ENCODE peak calls at places on chromosome 7, in four cellular contexts. J is K562, V is HepG2, G is H1. I is an unnamed sample.

GRCh38 chr7:7943951-7944350 is 24.6 kb upstream of the GLCCI1 start:
- DNase-seq in J (no peak), V (no peak), G (no peak), I (no peak)

GRCh38 chr7:69342154-69342884 is 256.0 kb upstream of the AUTS2 start:
- DNase-seq in V (no peak), J (no peak), G (no peak), I (no peak)

GRCh38 chr7:92674379-92674778 is 84.2 kb upstream of the FAM133B start:
- DNase-seq in V (no peak), G (no peak), J (no peak), I (no peak)

GRCh38 chr7:65301007-65301406 is 72.6 kb upstream of the ZNF92 start:
- DNase-seq in V (no peak), J (peak), G (no peak), I (no peak)

GRCh38 chr7:23759556-23760391 is 49.8 kb downstream of the STK31 start:
- DNase-seq in J (peak), V (no peak), G (no peak), I (peak)

GRCh38 chr7:2028733-2029132 is 204.0 kb downstream of the MAD1L1 start:
- DNase-seq in J (no peak), V (no peak), G (no peak), I (no peak)

GRCh38 chr7:30682131-30683083 is at the start of gene CRHR2:
- DNase-seq in J (peak), V (no peak), G (no peak), I (peak)

GRCh38 chr7:153524070-153524601 is 528.1 kb upstream of the DPP6 start:
- DNase-seq in J (no peak), G (no peak), V (no peak), I (no peak)

GRCh38 chr7:112411186-112411795 is 39.0 kb upstream of the IFRD1 start:
- DNase-seq in J (no peak), G (no peak), V (peak), I (peak)

GRCh38 chr7:137937202-137937560 is 64.7 kb downstream of the CREB3L2 start:
- DNase-seq in J (no peak), G (no peak), V (no peak), I (no peak)

GRCh38 chr7:105452085-105452484 is 63.4 kb upstream of the SRPK2 start:
- DNase-seq in J (no peak), V (no peak), G (no peak), I (no peak)

GRCh38 chr7:143485500-143485899 is 7.8 kb downstream of the TAS2R41 start:
- DNase-seq in G (no peak), V (no peak), J (no peak), I (no peak)

GRCh38 chr7:102460467-102460866 is 4.2 kb downstream of the ALKBH4 start:
- DNase-seq in J (no peak), V (no peak), G (no peak), I (no peak)

GRCh38 chr7:41685684-41686083 is 17.2 kb downstream of the INHBA start:
- DNase-seq in J (no peak), V (no peak), G (no peak), I (peak)

GRCh38 chr7:139095194-139095659 is 14.3 kb downstream of the ZC3HAV1 start:
- DNase-seq in V (no peak), G (no peak), J (peak), I (no peak)

GRCh38 chr7:140546947-140547346 is 67.6 kb upstream of the MKRN1 start:
- DNase-seq in V (no peak), G (no peak), J (no peak), I (no peak)

GRCh38 chr7:127708788-127709187 is 56.8 kb downstream of the SND1 start:
- DNase-seq in J (peak), V (peak), G (no peak), I (peak)

GRCh38 chr7:3979956-3980643 is 679.0 kb downstream of the SDK1 start:
- DNase-seq in G (peak), J (no peak), V (peak), I (peak)

GRCh38 chr7:129783097-129783919 is 169.5 kb downstream of the UBE2H start:
- DNase-seq in J (no peak), V (no peak), G (no peak), I (peak)

GRCh38 chr7:69283421-69283820 is 314.9 kb upstream of the AUTS2 start:
- DNase-seq in V (no peak), J (no peak), G (no peak), I (no peak)

GRCh38 chr7:1567893-1568292 is 1.9 kb downstream of the PSMG3 start:
- DNase-seq in G (no peak), V (no peak), J (no peak), I (no peak)

GRCh38 chr7:95304990-95305389 is 19.3 kb downstream of the PON1 start:
- DNase-seq in G (no peak), J (no peak), V (no peak), I (no peak)

GRCh38 chr7:75611557-75612178 is 119.5 kb downstream of the SPDYE5 start:
- DNase-seq in G (no peak), J (no peak), V (peak), I (peak)

DNA sequence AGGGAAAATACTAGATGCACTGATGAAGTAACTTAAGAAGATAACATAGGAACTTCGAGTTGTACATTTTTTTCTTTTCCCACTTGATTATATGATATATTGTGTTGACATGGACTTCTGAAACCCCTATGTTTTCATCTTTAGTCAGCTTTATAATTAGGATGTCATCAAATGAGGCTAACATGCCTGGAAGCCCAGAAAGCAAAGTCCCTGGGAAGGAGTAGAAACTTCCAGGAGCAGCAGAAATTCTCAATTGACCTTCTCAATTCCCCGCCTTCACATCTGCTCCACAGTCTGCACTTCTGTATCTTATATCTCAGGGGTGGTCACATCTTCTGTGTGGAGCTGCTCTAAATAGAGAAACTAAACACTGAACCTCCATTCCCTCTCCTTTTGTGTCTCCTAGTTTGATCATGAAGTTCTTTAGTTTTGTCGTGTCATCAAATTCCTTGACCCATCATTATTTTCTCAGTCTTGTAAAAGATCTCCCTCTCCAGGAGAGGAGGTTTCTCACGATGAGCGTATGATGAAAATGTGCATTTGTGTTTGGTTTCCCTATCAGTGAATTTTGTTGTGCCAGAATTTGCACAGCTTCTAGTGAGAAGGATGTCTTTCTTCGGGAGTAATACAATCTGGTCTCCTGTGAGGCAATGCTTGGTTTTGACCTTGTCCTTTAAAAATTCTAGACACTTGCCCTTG is 303.3 kb downstream of the SUGCT start:
- DNase-seq in J (no peak), V (no peak), G (no peak), I (no peak)
- H2AFZ ChIP-seq in J (no peak), V (no peak), G (no peak), I (peak)

DNA sequence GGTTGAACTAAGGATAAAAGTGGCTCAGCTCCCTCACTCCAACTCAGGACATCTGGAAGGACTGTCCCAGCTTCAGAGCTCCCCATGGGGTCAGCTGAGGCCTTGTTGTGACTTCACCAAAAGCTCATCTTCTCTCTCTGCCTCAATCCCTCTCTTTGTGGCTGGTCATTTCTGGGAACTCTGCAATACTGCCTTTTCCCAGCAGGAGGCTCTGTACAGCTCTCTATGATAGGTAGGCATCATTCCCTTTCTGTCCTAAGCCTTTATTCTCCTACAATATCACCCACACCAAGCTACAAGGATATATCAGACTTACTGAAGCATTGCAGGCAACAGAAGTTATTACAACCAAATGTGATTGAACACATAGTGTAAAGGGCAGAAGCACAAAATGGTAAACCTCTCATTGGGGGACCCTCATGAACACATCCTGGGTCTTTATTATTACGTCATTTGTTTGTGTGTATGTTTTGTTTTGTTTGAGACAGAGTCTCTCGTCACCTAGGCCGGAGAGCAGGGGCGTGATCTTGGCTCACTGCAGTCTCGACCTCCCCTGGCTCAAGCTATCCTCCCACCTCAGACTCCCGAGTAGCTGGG is 36.7 kb upstream of the PRPS1L1 start:
- DNase-seq in V (peak), G (no peak), J (peak), I (peak)
- TF ChIP-seq JUN in V (no peak), G (no peak), J (no peak), I (no peak)

GRCh38 chr7:100607111-100607510 is 4.9 kb downstream of the PCOLCE start:
- DNase-seq in V (no peak), J (no peak), G (no peak), I (no peak)
- H2AFZ ChIP-seq in V (no peak), J (no peak), G (no peak), I (no peak)

DNA sequence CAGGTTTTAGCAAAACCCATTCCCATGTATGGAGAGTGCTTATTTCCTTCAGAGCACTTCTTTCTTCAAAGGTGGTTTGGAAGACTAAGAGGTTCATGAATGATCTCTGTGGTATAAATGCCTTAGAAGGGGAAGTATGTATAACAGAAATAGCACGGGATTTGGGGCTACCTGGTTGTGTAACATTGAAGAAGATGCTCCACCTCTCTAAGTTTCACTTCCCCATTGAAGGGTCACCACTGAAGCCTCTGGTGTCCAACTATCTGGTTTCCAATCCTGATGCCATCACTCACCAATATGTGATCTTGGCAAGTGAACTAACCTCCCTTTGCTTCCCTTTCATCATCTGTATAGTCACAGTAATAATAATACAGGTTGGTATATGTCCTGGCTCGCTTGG is 37.2 kb downstream of the CYCS start:
- DNase-seq in G (no peak), V (no peak), J (no peak), I (no peak)
- TF ChIP-seq JUN in G (no peak), V (no peak), J (no peak), I (no peak)

GRCh38 chr7:6367701-6368211 is 80.0 kb downstream of the DAGLB start:
- DNase-seq in G (no peak), V (no peak), J (peak), I (no peak)
- H2AFZ ChIP-seq in G (peak), V (no peak), J (peak), I (peak)

DNA sequence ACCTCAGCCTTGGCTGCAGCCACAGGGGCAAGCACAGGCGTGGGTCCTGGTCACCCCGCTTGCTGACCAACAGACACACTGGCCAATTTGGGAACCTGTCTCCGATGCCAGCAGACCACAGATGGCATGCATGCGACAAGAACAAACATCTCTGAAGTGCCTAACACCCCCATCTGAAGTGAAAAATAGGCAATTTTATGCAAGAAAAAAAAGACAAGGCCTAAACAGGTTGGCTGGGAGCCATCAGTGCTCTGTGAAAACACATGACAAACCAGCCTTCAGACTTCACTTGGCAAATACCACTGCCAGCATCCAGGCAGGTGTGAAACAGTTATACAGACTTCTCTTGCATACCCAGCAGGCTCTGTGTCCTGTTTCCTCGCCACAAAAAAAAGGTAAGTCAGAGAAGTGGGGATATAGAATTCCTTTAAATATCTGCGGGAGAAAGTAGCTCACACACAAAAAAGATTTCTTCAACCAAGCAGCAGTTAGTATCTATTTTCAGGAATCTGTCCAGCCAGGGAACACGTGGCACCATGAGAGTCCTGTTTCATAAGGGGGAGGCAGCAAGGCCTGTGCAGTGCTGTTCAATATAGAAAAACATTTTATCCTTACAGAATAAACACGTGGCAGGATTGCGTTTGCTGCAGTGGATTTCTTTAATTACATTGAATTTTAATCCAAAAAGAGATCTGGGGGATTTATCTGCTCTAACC is 293.4 kb upstream of the MKLN1 start:
- DNase-seq in G (no peak), V (no peak), J (no peak), I (no peak)
- TF ChIP-seq JUN in G (no peak), V (no peak), J (no peak), I (no peak)

DNA sequence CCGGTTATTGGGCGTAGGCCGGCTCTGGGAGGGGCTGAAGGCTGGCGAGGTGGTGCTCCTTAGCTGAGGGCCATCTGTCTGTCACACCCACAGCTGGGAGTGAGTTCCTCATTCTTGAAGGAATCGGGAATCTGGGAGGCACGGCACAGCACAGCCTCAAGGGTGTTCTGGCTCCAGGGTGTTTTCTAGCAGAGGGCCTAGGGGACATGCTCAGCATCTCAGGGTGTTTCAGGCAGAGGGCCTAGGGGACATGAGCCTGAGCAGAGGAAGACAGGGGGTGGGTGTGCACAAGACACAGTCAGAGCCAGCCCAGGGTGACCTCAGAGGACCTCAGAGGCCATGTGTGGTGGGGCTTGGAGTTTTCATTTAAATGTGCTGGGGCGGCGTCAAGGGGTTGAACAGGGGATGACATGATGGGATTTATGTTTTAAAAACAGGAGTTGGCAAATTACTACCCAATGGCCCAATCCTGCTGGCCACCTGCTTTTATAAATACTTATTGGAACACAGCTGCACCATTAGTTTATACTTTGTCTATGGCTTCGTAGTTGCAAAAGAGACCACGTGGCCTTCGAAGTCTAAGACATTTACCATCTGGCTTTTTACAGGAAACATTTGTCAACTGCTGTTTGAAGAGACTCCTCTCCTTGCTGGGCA is 121.7 kb downstream of the PRKAG2 start:
- DNase-seq in V (no peak), G (no peak), J (no peak), I (no peak)
- H2AFZ ChIP-seq in V (no peak), G (no peak), J (no peak), I (no peak)

GRCh38 chr7:134905375-134905774 is 80.9 kb upstream of the AGBL3 start:
- DNase-seq in V (no peak), G (no peak), J (no peak), I (peak)
- TF ChIP-seq JUN in V (no peak), G (no peak), J (no peak), I (no peak)

DNA sequence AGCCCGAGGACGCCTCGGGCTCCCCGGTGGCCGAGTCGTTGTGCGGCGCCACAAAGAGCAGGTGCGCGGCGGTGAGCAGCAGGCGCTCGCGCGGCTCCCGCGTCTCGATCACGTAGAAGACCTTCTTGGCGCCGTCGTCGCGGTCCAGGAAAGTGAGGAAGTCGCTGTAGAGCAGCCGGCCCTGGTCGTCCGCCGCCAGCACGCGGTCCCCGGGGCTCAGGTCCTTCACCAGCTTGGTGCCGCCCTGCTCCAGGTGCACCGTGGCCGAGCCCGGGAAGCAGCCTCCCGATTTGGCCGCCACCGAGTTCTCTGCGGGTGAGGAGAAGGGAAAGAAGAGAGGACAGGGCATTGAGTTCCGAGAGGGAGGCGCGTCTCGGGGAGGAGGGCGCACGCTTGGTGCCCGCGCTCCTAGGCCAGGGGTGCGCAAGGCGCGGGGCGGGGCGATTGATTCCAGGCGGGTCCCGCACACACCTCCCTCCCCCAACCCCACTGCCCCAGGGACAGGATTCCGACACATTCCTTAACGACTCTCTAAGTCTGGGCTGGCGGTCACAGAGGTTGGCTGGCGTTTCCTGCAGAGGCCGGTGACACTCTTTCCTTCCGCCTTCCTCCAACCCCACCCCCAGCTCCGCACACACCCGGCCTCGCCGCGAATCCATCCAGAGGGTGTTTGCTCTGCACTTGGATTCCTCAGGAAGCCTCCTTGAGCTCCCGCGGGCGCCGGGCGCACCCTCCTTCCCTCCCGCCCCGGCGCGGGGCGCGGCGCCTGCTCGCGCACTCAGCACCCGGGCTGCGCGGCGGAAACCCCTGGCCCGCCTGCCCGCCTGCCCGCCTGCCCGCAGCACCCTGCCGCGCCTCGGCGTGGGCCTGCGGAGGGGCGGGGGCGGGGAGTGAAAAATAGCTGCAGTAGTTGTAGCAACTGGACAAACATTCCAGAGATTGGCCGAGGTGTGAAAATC is 8.6 kb downstream of the SHH start:
- DNase-seq in V (no peak), G (no peak), J (no peak), I (no peak)
- H2AFZ ChIP-seq in V (no peak), G (peak), J (no peak), I (peak)

GRCh38 chr7:107622937-107623336 is 37.7 kb upstream of the SLC26A4 start:
- DNase-seq in V (no peak), J (no peak), G (no peak), I (no peak)

GRCh38 chr7:107627002-107627401 is 33.6 kb upstream of the SLC26A4 start:
- DNase-seq in G (no peak), V (no peak), J (no peak), I (no peak)

GRCh38 chr7:107622429-107622828 is 38.2 kb upstream of the SLC26A4 start:
- DNase-seq in J (no peak), G (no peak), V (no peak), I (peak)
- TF ChIP-seq JUN in J (no peak), G (no peak), V (no peak), I (no peak)

I was measured in endothelial cell of umbilical vein.